ENCODE peak calls at places on chromosomes 13 and 19, in nine cellular contexts. One of them, this sample, is unnamed.

GRCh38 chr19:36819130-36819630 is 19.0 kb downstream of the ZNF790 start:
- DNase-seq in endodermal cell: no peak
- DNase-seq in cardiac muscle cell: no peak
- DNase-seq in brain microvascular endothelial cell: no peak
- DNase-seq in body of pancreas: no peak
- DNase-seq in mesothelial cell of epicardium: no peak
- DNase-seq in breast epithelium: no peak
- DNase-seq in uterus: no peak
- DNase-seq in tibial artery: no peak
- DNase-seq in this sample: no peak

GRCh38 chr19:1074512-1075283 is 7.7 kb downstream of the ARHGAP45 start:
- DNase-seq in body of pancreas: peak; percentile 58
- DNase-seq in cardiac muscle cell: no peak
- DNase-seq in mesothelial cell of epicardium: no peak
- DNase-seq in uterus: no peak
- DNase-seq in endodermal cell: no peak
- DNase-seq in brain microvascular endothelial cell: no peak
- DNase-seq in breast epithelium: peak; percentile 65
- DNase-seq in tibial artery: peak; percentile 78
- DNase-seq in this sample: peak; percentile 90

GRCh38 chr19:6376512-6377193 is 920 bp upstream of the PSPN start:
- DNase-seq in brain microvascular endothelial cell: no peak
- DNase-seq in body of pancreas: no peak
- DNase-seq in uterus: no peak
- DNase-seq in endodermal cell: no peak
- DNase-seq in cardiac muscle cell: no peak
- DNase-seq in breast epithelium: no peak
- DNase-seq in mesothelial cell of epicardium: no peak
- DNase-seq in tibial artery: no peak
- DNase-seq in this sample: no peak

GRCh38 chr19:970695-971094 is 13.4 kb upstream of the WDR18 start:
- DNase-seq in mesothelial cell of epicardium: no peak
- DNase-seq in endodermal cell: peak; percentile 78
- DNase-seq in body of pancreas: no peak
- DNase-seq in tibial artery: no peak
- DNase-seq in brain microvascular endothelial cell: no peak
- DNase-seq in uterus: no peak
- DNase-seq in cardiac muscle cell: peak; percentile 18
- DNase-seq in breast epithelium: no peak
- DNase-seq in this sample: no peak

GRCh38 chr19:41699231-41699967 is 9.0 kb upstream of the CEACAM5 start:
- DNase-seq in uterus: peak; percentile 8
- DNase-seq in mesothelial cell of epicardium: no peak
- DNase-seq in endodermal cell: peak; percentile 23
- DNase-seq in brain microvascular endothelial cell: no peak
- DNase-seq in breast epithelium: no peak
- DNase-seq in tibial artery: no peak
- DNase-seq in body of pancreas: peak; percentile 30
- DNase-seq in cardiac muscle cell: no peak
- DNase-seq in this sample: no peak

GRCh38 chr19:42563352-42564210 is 31.1 kb downstream of the CEACAM8 start:
- DNase-seq in brain microvascular endothelial cell: peak; percentile 36
- DNase-seq in uterus: no peak
- DNase-seq in breast epithelium: no peak
- DNase-seq in endodermal cell: peak; percentile 79
- DNase-seq in mesothelial cell of epicardium: no peak
- DNase-seq in body of pancreas: peak; percentile 19
- DNase-seq in tibial artery: no peak
- DNase-seq in cardiac muscle cell: peak; percentile 60
- DNase-seq in this sample: no peak

GRCh38 chr13:78193853-78194252 is 275.2 kb upstream of the EDNRB start:
- DNase-seq in mesothelial cell of epicardium: no peak
- DNase-seq in breast epithelium: no peak
- DNase-seq in brain microvascular endothelial cell: no peak
- DNase-seq in body of pancreas: no peak
- DNase-seq in tibial artery: no peak
- DNase-seq in uterus: no peak
- DNase-seq in cardiac muscle cell: no peak
- DNase-seq in endodermal cell: no peak
- DNase-seq in this sample: no peak

GRCh38 chr13:29893438-29893837 is 43.0 kb upstream of the UBL3 start:
- DNase-seq in cardiac muscle cell: no peak
- DNase-seq in endodermal cell: no peak
- DNase-seq in tibial artery: no peak
- DNase-seq in body of pancreas: no peak
- DNase-seq in mesothelial cell of epicardium: no peak
- DNase-seq in uterus: no peak
- DNase-seq in brain microvascular endothelial cell: no peak
- DNase-seq in breast epithelium: no peak
- DNase-seq in this sample: no peak

GRCh38 chr19:46841458-46842083 is 9.1 kb downstream of the AP2S1 start:
- DNase-seq in body of pancreas: no peak
- DNase-seq in uterus: peak; percentile 60
- DNase-seq in cardiac muscle cell: peak; percentile 67
- DNase-seq in brain microvascular endothelial cell: peak; percentile 64
- DNase-seq in tibial artery: peak; percentile 76
- DNase-seq in endodermal cell: peak; percentile 48
- DNase-seq in mesothelial cell of epicardium: no peak
- DNase-seq in breast epithelium: no peak
- DNase-seq in this sample: no peak

GRCh38 chr13:66138172-66138811 is 1091.8 kb downstream of the PCDH9 start:
- DNase-seq in breast epithelium: no peak
- DNase-seq in brain microvascular endothelial cell: no peak
- DNase-seq in tibial artery: no peak
- DNase-seq in cardiac muscle cell: no peak
- DNase-seq in endodermal cell: no peak
- DNase-seq in mesothelial cell of epicardium: no peak
- DNase-seq in body of pancreas: no peak
- DNase-seq in uterus: no peak
- DNase-seq in this sample: no peak

GRCh38 chr13:50990540-50991506 is 81.2 kb downstream of the RNASEH2B start:
- DNase-seq in body of pancreas: no peak
- DNase-seq in mesothelial cell of epicardium: no peak
- DNase-seq in uterus: peak; percentile 80
- DNase-seq in cardiac muscle cell: peak; percentile 81
- DNase-seq in breast epithelium: no peak
- DNase-seq in tibial artery: peak; percentile 82
- DNase-seq in brain microvascular endothelial cell: peak; percentile 9
- DNase-seq in endodermal cell: peak; percentile 77
- DNase-seq in this sample: no peak

GRCh38 chr13:49374585-49375290 is 69.1 kb downstream of the CAB39L start:
- DNase-seq in cardiac muscle cell: peak; percentile 54
- DNase-seq in endodermal cell: no peak
- DNase-seq in mesothelial cell of epicardium: no peak
- DNase-seq in body of pancreas: no peak
- DNase-seq in brain microvascular endothelial cell: peak; percentile 78
- DNase-seq in uterus: no peak
- DNase-seq in breast epithelium: no peak
- DNase-seq in tibial artery: no peak
- DNase-seq in this sample: no peak

GRCh38 chr13:32225494-32225931 is 89.7 kb downstream of the ZAR1L start:
- DNase-seq in mesothelial cell of epicardium: no peak
- DNase-seq in tibial artery: no peak
- DNase-seq in cardiac muscle cell: peak; percentile 36
- DNase-seq in endodermal cell: no peak
- DNase-seq in brain microvascular endothelial cell: peak; percentile 31
- DNase-seq in uterus: no peak
- DNase-seq in body of pancreas: no peak
- DNase-seq in breast epithelium: no peak
- DNase-seq in this sample: no peak

GRCh38 chr19:29559743-29560142 is 33.9 kb downstream of the VSTM2B start:
- DNase-seq in cardiac muscle cell: no peak
- DNase-seq in endodermal cell: no peak
- DNase-seq in breast epithelium: no peak
- DNase-seq in body of pancreas: no peak
- DNase-seq in tibial artery: no peak
- DNase-seq in uterus: no peak
- DNase-seq in brain microvascular endothelial cell: no peak
- DNase-seq in mesothelial cell of epicardium: no peak
- DNase-seq in this sample: no peak

GRCh38 chr19:49361438-49362047 is 673 bp downstream of the TEAD2 start:
- DNase-seq in endodermal cell: peak; percentile 90
- DNase-seq in brain microvascular endothelial cell: peak; percentile 48
- DNase-seq in uterus: peak; percentile 91
- DNase-seq in tibial artery: peak; percentile 77
- DNase-seq in body of pancreas: peak; percentile 82
- DNase-seq in breast epithelium: peak; percentile 65
- DNase-seq in cardiac muscle cell: peak; percentile 91
- DNase-seq in mesothelial cell of epicardium: peak; percentile 77
- DNase-seq in this sample: peak; percentile 68

GRCh38 chr13:114053026-114053425 is 79.2 kb upstream of the C13orf46 start:
- DNase-seq in body of pancreas: no peak
- DNase-seq in brain microvascular endothelial cell: peak; percentile 79
- DNase-seq in mesothelial cell of epicardium: no peak
- DNase-seq in breast epithelium: no peak
- DNase-seq in cardiac muscle cell: peak; percentile 52
- DNase-seq in tibial artery: peak; percentile 18
- DNase-seq in endodermal cell: no peak
- DNase-seq in uterus: no peak
- DNase-seq in this sample: no peak

GRCh38 chr19:5128932-5129389 is 160.0 kb downstream of the KDM4B start:
- DNase-seq in breast epithelium: no peak
- DNase-seq in endodermal cell: peak; percentile 75
- DNase-seq in tibial artery: no peak
- DNase-seq in uterus: peak; percentile 52
- DNase-seq in cardiac muscle cell: peak; percentile 75
- DNase-seq in mesothelial cell of epicardium: no peak
- DNase-seq in brain microvascular endothelial cell: peak; percentile 34
- DNase-seq in body of pancreas: peak; percentile 84
- DNase-seq in this sample: no peak

GRCh38 chr19:44753932-44754742 is 5.6 kb downstream of the BCL3 start:
- DNase-seq in body of pancreas: peak; percentile 92
- DNase-seq in mesothelial cell of epicardium: no peak
- DNase-seq in tibial artery: peak; percentile 93
- DNase-seq in brain microvascular endothelial cell: peak; percentile 67
- DNase-seq in breast epithelium: peak; percentile 92
- DNase-seq in uterus: peak; percentile 90
- DNase-seq in endodermal cell: peak; percentile 87
- DNase-seq in cardiac muscle cell: peak; percentile 96
- DNase-seq in this sample: peak; percentile 88

GRCh38 chr13:113928701-113929627 is 44.9 kb downstream of the C13orf46 start:
- DNase-seq in endodermal cell: peak; percentile 49
- DNase-seq in brain microvascular endothelial cell: no peak
- DNase-seq in uterus: peak; percentile 93
- DNase-seq in tibial artery: peak; percentile 96
- DNase-seq in mesothelial cell of epicardium: peak; percentile 37
- DNase-seq in breast epithelium: peak; percentile 84
- DNase-seq in cardiac muscle cell: peak; percentile 91
- DNase-seq in body of pancreas: peak; percentile 71
- DNase-seq in this sample: peak; percentile 52

GRCh38 chr19:2253106-2254051 is 2.8 kb downstream of the JSRP1 start:
- DNase-seq in body of pancreas: no peak
- DNase-seq in mesothelial cell of epicardium: no peak
- DNase-seq in breast epithelium: no peak
- DNase-seq in uterus: no peak
- DNase-seq in tibial artery: no peak
- DNase-seq in cardiac muscle cell: no peak
- DNase-seq in brain microvascular endothelial cell: no peak
- DNase-seq in endodermal cell: peak; percentile 86
- DNase-seq in this sample: no peak
- TF ChIP-seq CTCF in body of pancreas: no peak
- TF ChIP-seq CTCF in mesothelial cell of epicardium: no peak
- TF ChIP-seq CTCF in breast epithelium: no peak
- TF ChIP-seq CTCF in uterus: no peak
- TF ChIP-seq CTCF in tibial artery: no peak
- TF ChIP-seq CTCF in cardiac muscle cell: peak; percentile 19
- TF ChIP-seq CTCF in brain microvascular endothelial cell: peak; percentile 48
- TF ChIP-seq CTCF in endodermal cell: peak; percentile 70
- TF ChIP-seq CTCF in this sample: no peak

GRCh38 chr13:112246731-112247470 is 129.3 kb upstream of the SPACA7 start:
- DNase-seq in uterus: no peak
- DNase-seq in tibial artery: no peak
- DNase-seq in endodermal cell: no peak
- DNase-seq in brain microvascular endothelial cell: no peak
- DNase-seq in breast epithelium: no peak
- DNase-seq in mesothelial cell of epicardium: no peak
- DNase-seq in body of pancreas: no peak
- DNase-seq in cardiac muscle cell: no peak
- DNase-seq in this sample: no peak
- TF ChIP-seq CTCF in uterus: no peak
- TF ChIP-seq CTCF in tibial artery: no peak
- TF ChIP-seq CTCF in endodermal cell: no peak
- TF ChIP-seq CTCF in brain microvascular endothelial cell: no peak
- TF ChIP-seq CTCF in breast epithelium: no peak
- TF ChIP-seq CTCF in mesothelial cell of epicardium: no peak
- TF ChIP-seq CTCF in body of pancreas: no peak
- TF ChIP-seq CTCF in cardiac muscle cell: no peak
- TF ChIP-seq CTCF in this sample: no peak

DNA sequence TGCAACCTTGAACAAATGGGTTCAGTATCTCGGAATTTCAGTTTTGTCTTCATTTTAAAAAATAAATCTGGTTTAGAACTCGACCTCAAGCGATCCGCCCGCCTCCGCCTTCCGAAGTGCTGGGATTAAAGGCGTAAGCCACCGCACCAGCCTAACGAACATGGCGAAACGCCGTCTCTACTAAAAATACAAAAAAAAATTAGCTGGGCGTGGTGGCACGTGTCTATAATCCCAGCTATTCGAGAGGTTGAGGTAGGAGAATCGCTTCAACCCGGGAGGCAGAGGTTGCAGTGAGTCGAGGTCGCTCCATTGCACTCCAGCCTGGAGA is 571 bp downstream of the ZNF302 start:
- DNase-seq in breast epithelium: no peak
- DNase-seq in uterus: no peak
- DNase-seq in cardiac muscle cell: no peak
- DNase-seq in endodermal cell: no peak
- DNase-seq in tibial artery: no peak
- DNase-seq in brain microvascular endothelial cell: no peak
- DNase-seq in body of pancreas: no peak
- DNase-seq in mesothelial cell of epicardium: no peak
- DNase-seq in this sample: no peak
- TF ChIP-seq CTCF in breast epithelium: no peak
- TF ChIP-seq CTCF in uterus: no peak
- TF ChIP-seq CTCF in cardiac muscle cell: no peak
- TF ChIP-seq CTCF in endodermal cell: no peak
- TF ChIP-seq CTCF in tibial artery: no peak
- TF ChIP-seq CTCF in brain microvascular endothelial cell: no peak
- TF ChIP-seq CTCF in body of pancreas: no peak
- TF ChIP-seq CTCF in mesothelial cell of epicardium: no peak
- TF ChIP-seq CTCF in this sample: no peak

DNA sequence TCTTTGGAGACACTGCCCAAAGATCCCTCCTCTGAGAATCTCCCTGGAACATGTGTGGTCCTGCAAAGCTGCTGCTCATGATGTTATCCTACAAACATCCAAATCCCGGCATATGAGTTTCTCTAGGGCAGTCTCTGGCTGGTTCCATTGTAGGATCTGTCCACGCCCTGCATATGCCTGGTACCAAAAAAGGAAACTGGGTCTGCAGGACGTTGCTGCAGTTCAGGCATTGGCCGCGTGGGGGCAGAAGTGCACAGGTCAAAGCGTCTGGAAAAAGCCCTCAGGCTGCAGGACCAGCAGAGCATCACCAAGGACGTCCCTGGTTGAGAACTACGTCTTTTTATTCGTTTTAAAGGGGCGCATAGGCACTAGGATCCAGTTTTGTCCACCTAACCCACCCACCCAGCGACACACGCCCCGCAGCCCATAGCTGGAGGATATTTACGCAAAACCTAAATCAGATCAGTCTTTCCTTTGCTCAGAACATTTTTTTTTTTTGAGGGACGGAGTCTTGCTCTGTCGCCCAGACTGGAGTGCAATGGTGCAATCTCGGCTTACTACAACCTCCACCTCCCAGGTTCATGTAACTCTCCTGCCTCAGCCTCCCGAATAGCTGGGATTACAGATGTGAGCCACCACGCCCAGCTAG is 12.9 kb upstream of the ZNF564 start:
- DNase-seq in breast epithelium: peak; percentile 80
- DNase-seq in body of pancreas: peak; percentile 88
- DNase-seq in tibial artery: peak; percentile 91
- DNase-seq in endodermal cell: peak; percentile 97
- DNase-seq in uterus: peak; percentile 91
- DNase-seq in mesothelial cell of epicardium: peak; percentile 94
- DNase-seq in brain microvascular endothelial cell: peak; percentile 90
- DNase-seq in cardiac muscle cell: peak; percentile 90
- DNase-seq in this sample: peak; percentile 97
- TF ChIP-seq CTCF in breast epithelium: peak; percentile 93
- TF ChIP-seq CTCF in body of pancreas: peak; percentile 88
- TF ChIP-seq CTCF in tibial artery: peak; percentile 91
- TF ChIP-seq CTCF in endodermal cell: peak; percentile 97
- TF ChIP-seq CTCF in uterus: peak; percentile 91
- TF ChIP-seq CTCF in mesothelial cell of epicardium: peak; percentile 97
- TF ChIP-seq CTCF in brain microvascular endothelial cell: peak; percentile 98
- TF ChIP-seq CTCF in cardiac muscle cell: peak; percentile 98
- TF ChIP-seq CTCF in this sample: peak; percentile 74

This sample was measured in omental fat pad.